ENCODE peak calls at places on chromosome 21, in seven cellular contexts. W is breast epithelium, E is body of pancreas, G is suprapubic skin, R is stomach, B is Peyer's patch, M is adrenal gland. L is an unnamed sample.

GRCh38 chr21:39265603-39266002 is 47.8 kb downstream of the BRWD1 start:
- DNase-seq in W (no peak), B (no peak), E (no peak), M (no peak), G (no peak), R (no peak), L (no peak)

GRCh38 chr21:34754690-34755647 is 86.2 kb downstream of the CLIC6 start:
- DNase-seq in R (no peak), G (no peak), E (no peak), M (no peak), B (no peak), W (no peak), L (no peak)

GRCh38 chr21:36450511-36450910 is 29.4 kb downstream of the CLDN14 start:
- DNase-seq in E (no peak), M (no peak), G (no peak), R (no peak), W (no peak), B (no peak), L (peak; percentile 55)

GRCh38 chr21:38853421-38853919 is 47.7 kb downstream of the ETS2 start:
- DNase-seq in B (peak; percentile 67), M (no peak), R (peak; percentile 53), G (no peak), W (peak; percentile 46), E (peak; percentile 21), L (peak; percentile 71)

GRCh38 chr21:16578912-16579311 is 849.1 kb downstream of the USP25 start:
- DNase-seq in M (no peak), E (no peak), W (no peak), B (no peak), G (no peak), R (no peak), L (no peak)

GRCh38 chr21:15480160-15480559 is 249.6 kb upstream of the USP25 start:
- DNase-seq in B (no peak), R (no peak), M (no peak), G (no peak), W (no peak), E (no peak), L (no peak)

GRCh38 chr21:38380391-38381137 is 117.7 kb downstream of the ERG start:
- DNase-seq in G (no peak), R (no peak), E (no peak), M (no peak), B (no peak), W (no peak), L (no peak)

GRCh38 chr21:37878946-37879660 is 37.2 kb downstream of the KCNJ6 start:
- DNase-seq in G (no peak), B (no peak), W (no peak), R (no peak), M (no peak), E (no peak), L (peak; percentile 21)

GRCh38 chr21:20388400-20388799 is 609.8 kb upstream of the NCAM2 start:
- DNase-seq in E (no peak), G (no peak), M (no peak), R (no peak), W (no peak), B (no peak), L (no peak)

GRCh38 chr21:31030367-31031106 is 7.7 kb downstream of the KRTAP19-8 start:
- DNase-seq in E (no peak), W (no peak), R (no peak), M (no peak), G (no peak), B (no peak), L (no peak)

GRCh38 chr21:14609274-14609673 is 63.2 kb upstream of the SAMSN1 start:
- DNase-seq in M (no peak), W (no peak), G (no peak), B (no peak), R (no peak), E (no peak), L (no peak)

GRCh38 chr21:33684923-33685560 is 42.7 kb downstream of the ITSN1 start:
- DNase-seq in B (no peak), G (no peak), W (no peak), R (no peak), E (no peak), M (no peak), L (no peak)

DNA sequence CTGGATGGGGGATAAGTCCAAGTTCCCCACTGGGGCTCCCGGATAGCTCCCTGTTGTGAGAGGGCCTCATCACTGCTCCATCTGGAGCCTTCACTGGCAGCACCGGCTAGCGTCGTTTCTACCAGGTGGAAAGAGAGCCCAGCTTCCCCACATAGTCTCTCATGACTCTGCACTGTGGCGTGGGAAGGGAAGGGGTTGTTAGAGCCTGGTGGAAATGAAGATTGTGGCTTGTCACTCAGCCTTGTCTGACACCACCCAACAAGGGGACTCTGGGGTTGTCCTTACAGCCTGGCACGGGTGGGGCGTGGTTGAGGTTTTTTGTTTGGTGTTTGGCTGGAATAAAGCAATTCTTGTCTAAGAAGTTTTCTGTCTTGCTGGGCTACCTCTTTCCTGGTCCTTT is 94.6 kb downstream of the ADARB1 start:
- DNase-seq in B (no peak), R (no peak), G (no peak), M (no peak), E (no peak), W (no peak), L (no peak)
- TF ChIP-seq POLR2A in B (no peak), R (no peak), G (no peak), M (no peak), E (no peak), W (no peak), L (no peak)

DNA sequence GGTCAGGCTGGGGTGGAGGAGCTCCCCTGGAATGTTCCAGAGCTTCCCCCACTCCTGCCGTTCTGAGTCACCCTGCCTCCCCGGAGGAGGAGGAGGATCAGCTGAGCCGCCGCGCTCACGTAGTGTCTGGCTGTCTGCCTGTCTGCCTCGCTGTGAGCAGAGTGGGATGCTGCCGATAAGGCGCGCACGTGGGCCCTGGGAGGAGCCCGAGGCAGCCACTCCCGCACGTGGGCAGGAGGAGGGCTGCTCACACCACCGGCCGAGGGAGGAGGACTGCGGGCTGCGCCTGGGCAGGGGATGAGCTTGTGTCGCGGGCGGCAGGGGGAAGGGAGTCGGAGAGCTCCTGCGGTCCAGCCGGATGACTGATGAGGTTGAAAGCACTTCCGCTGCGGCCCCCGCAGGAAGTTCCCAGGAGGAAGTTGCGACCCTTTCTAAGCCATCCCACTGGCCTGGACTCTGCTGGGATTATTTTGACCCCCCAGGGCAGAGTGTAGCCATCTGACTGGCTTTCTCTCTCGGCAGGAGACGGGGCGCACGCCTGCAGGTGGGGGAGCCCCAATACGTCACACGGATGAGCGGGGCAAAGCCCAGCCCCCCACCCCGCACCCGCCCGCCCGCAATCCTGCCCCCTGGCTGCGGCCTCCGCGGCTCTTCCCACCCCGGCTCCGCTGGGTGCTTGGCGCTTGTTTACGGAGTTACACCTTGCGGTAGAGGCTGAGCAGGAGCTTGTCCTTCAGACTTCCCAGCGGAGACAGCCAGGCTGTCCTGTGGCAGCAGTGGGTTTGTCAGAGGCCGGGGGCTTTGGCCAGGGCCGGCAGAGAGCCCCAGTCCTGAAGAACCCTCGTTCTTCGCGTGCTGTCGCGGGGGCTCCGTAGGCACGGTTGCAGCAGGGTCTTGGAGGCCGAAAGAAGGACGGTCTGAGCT is 9.8 kb downstream of the PDXK start:
- DNase-seq in M (peak; percentile 99), B (peak; percentile 93), E (peak; percentile 85), W (peak; percentile 92), R (peak; percentile 92), G (peak; percentile 94), L (peak; percentile 97)
- TF ChIP-seq POLR2A in M (peak; percentile 94), B (peak; percentile 62), E (no peak), W (peak; percentile 32), R (no peak), G (peak; percentile 37), L (peak; percentile 70)

DNA sequence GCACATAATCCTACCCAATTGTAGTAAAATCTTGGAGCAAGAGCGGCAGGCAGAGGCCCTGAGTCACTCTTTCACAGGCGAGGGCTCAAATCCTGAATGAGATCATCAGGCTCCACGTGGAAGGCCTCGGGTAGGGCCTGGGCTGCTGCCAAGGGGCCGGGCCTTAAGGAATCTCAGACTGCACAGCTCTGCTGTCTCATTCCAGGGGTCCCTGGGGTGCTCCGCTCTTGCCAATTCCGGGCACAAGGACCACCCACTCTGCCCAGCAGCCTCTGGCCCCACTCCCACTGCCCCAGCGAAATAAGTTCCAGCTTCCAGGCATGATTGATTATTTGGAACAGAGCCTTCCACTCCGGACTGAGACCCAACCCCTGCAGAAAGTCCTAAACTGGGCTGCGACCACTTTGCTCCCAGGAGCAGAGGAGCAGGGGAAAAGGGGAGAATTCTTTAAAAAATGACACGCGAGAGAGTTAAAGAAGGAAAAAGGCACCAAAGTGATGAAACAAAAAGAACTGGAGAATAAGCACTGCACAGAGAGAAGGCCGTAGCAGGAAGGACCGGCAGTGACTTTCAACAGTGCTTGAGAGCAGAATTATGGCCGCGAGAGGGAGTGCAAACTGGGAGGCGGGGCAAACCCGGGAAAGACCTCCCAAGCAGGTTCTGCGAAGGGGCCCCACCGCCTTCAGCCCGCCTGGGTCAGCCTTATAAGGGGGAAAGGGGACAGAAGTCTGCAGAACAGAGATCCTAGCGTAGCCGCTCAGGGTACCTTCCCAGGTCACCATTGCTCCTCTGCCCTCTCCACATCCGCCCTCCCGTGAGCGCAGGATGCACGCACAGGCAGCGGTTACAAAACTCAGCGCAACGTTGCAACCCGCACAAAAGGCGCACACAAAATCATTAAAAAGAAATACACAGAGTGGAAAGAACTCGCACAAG is 2.0 kb downstream of the ADAMTS1 start:
- DNase-seq in B (peak; percentile 83), E (peak; percentile 97), W (peak; percentile 86), M (peak; percentile 88), R (peak; percentile 87), G (peak; percentile 91), L (peak; percentile 92)
- TF ChIP-seq POLR2A in B (no peak), E (no peak), W (no peak), M (peak; percentile 3), R (no peak), G (no peak), L (peak; percentile 36)

GRCh38 chr21:29178936-29179335 is 48.5 kb downstream of the MAP3K7CL start:
- DNase-seq in W (no peak), E (no peak), G (no peak), B (no peak), R (no peak), M (no peak), L (no peak)

GRCh38 chr21:29184047-29184446 is 53.6 kb downstream of the MAP3K7CL start:
- DNase-seq in B (no peak), R (no peak), E (no peak), G (no peak), W (no peak), M (no peak), L (no peak)

GRCh38 chr21:29179503-29179902 is 49.1 kb downstream of the MAP3K7CL start:
- DNase-seq in B (no peak), R (no peak), G (no peak), E (no peak), M (no peak), W (no peak), L (no peak)

GRCh38 chr21:29182674-29183073 is 52.2 kb downstream of the MAP3K7CL start:
- DNase-seq in R (no peak), G (no peak), M (no peak), B (no peak), W (no peak), E (no peak), L (no peak)

DNA sequence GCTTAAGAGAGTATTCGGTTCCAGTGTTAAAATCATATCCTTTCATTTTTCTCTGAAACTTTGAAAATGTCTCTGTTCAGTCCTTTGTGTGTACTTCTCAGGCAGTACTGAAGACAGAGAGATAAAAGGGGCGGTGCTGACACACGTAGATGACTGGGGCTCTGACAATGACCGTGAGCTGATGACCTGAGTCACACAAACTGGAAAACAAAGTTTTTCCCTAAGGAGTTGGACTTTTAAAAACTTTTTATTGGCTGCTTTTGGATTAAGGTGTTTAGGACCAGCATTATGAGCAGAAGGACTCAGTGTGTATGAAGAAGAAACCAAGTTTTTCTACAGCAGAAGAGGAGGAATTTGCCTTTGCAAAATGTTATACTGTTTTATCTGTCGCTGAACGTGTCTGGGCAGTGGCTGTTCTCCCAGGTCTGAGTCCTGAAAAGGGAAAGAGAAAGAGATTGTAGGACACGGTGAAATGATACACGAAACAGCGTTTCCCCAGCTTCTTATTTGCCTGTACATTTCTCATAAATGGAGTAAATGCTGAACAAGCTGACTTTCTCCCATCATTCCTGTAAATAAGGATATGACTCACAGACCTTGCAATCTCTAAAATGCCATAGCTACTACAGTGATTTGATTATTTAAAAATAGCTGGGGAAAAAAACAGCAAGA is 51.5 kb downstream of the MAP3K7CL start:
- DNase-seq in M (peak; percentile 82), B (peak; percentile 70), G (no peak), W (peak; percentile 32), R (no peak), E (peak; percentile 28), L (peak; percentile 35)
- TF ChIP-seq POLR2A in M (peak; percentile 75), B (no peak), G (no peak), W (no peak), R (no peak), E (no peak), L (no peak)

L was measured in H54.